ENCODE peak calls at places on chromosomes 2 and 18, in five cellular contexts. Q is A549, Z is mucosa of descending colon, Y is HFFc6, X is psoas muscle. O is an unnamed sample.

GRCh38 chr2:42105330-42106256 is 57.8 kb downstream of the PKDCC start:
- DNase-seq in Q (no peak), Z (no peak), Y (no peak), X (peak), O (no peak)

GRCh38 chr2:68250196-68250595 is 2.1 kb downstream of the PPP3R1 start:
- DNase-seq in Q (no peak), Z (no peak), Y (no peak), X (no peak), O (no peak)

GRCh38 chr2:233319256-233319655 is 11.6 kb downstream of the SAG start:
- DNase-seq in Q (no peak), Z (no peak), Y (no peak), X (no peak), O (no peak)

GRCh38 chr2:197969391-197969893 is 165.0 kb downstream of the PLCL1 start:
- DNase-seq in Q (no peak), Z (no peak), Y (peak), X (no peak), O (peak)

GRCh38 chr18:4605222-4605621 is 150.1 kb upstream of the DLGAP1 start:
- DNase-seq in Q (no peak), Z (no peak), Y (no peak), X (no peak), O (no peak)

GRCh38 chr2:237705225-237705524 is 77.8 kb downstream of the LRRFIP1 start:
- DNase-seq in Q (no peak), Z (no peak), Y (no peak), X (no peak), O (no peak)

GRCh38 chr18:79517322-79517721 is 121.6 kb downstream of the NFATC1 start:
- DNase-seq in Q (no peak), Z (no peak), Y (no peak), X (no peak), O (no peak)

GRCh38 chr2:180717588-180717987 is 262.8 kb upstream of the UBE2E3 start:
- DNase-seq in Q (no peak), Z (no peak), Y (no peak), X (no peak), O (no peak)

GRCh38 chr2:127622561-127623387 is 23.2 kb upstream of the GPR17 start:
- DNase-seq in Q (no peak), Z (no peak), Y (no peak), X (no peak), O (no peak)

GRCh38 chr2:171798156-171798815 is 95.8 kb downstream of the SLC25A12 start:
- DNase-seq in Q (no peak), Z (no peak), Y (peak), X (no peak), O (peak)

GRCh38 chr18:22544626-22545025 is 126.9 kb upstream of the CTAGE1 start:
- DNase-seq in Q (no peak), Z (no peak), Y (no peak), X (no peak), O (peak)

GRCh38 chr18:58998421-58999203 is 133.9 kb downstream of the ZNF532 start:
- DNase-seq in Q (peak), Z (no peak), Y (peak), X (peak), O (peak)

GRCh38 chr18:62505669-62506494 is 16.9 kb upstream of the ZCCHC2 start:
- DNase-seq in Q (no peak), Z (no peak), Y (no peak), X (no peak), O (peak)

GRCh38 chr18:62152844-62153243 is 34.0 kb downstream of the PIGN start:
- DNase-seq in Q (no peak), Z (no peak), Y (no peak), X (no peak), O (no peak)

GRCh38 chr18:52570975-52571374 is 231.0 kb downstream of the DCC start:
- DNase-seq in Q (no peak), Z (no peak), Y (no peak), X (no peak), O (peak)

GRCh38 chr2:9336534-9337354 is 86.6 kb downstream of the ITGB1BP1 start:
- DNase-seq in Q (peak), Z (peak), Y (peak), X (no peak), O (peak)

GRCh38 chr2:227267406-227268115 is 57.5 kb upstream of the MFF start:
- DNase-seq in Q (peak), Z (no peak), Y (no peak), X (peak), O (peak)

GRCh38 chr2:188272121-188272520 is 19.6 kb upstream of the GULP1 start:
- DNase-seq in Q (no peak), Z (no peak), Y (no peak), X (no peak), O (no peak)

GRCh38 chr2:173808676-173809075 is 156.5 kb downstream of the SP3 start:
- DNase-seq in Q (no peak), Z (no peak), Y (no peak), X (no peak), O (no peak)
- TF ChIP-seq CTCF in Q (no peak), Z (no peak), Y (no peak), X (no peak), O (no peak)

GRCh38 chr2:240387325-240387668 is 48.2 kb upstream of the GPC1 start:
- DNase-seq in Q (no peak), Z (no peak), Y (no peak), X (no peak), O (no peak)

GRCh38 chr2:240383871-240384700 is 51.4 kb upstream of the GPC1 start:
- DNase-seq in Q (no peak), Z (no peak), Y (no peak), X (peak), O (no peak)

GRCh38 chr2:240386321-240386720 is 49.1 kb upstream of the GPC1 start:
- DNase-seq in Q (no peak), Z (no peak), Y (no peak), X (peak), O (no peak)

GRCh38 chr2:240383099-240383758 is 52.2 kb upstream of the GPC1 start:
- DNase-seq in Q (no peak), Z (no peak), Y (no peak), X (peak), O (no peak)

GRCh38 chr2:240384711-240385450 is 50.6 kb upstream of the GPC1 start:
- DNase-seq in Q (peak), Z (peak), Y (no peak), X (peak), O (no peak)
- TF ChIP-seq CTCF in Q (no peak), Z (no peak), Y (no peak), X (peak), O (no peak)

DNA sequence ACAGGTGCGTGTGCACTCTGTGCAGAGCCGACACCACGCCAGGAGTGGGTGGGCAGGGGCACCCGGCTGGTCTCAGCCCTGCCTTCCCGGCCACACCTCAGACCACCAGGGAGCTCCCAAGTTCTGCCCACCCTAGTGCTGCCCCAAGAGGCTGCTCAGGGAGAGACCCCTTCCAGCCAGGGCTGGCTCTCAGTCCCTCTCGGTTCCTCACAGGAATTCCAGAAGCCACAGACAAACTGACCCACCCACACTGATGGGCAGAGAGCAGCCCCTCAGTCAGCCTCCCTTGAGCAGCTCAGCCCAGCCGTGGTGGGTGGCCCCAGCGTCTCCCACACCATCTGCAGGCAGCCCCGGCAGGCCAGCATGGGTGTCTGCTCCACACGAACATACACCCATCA is 33.8 kb downstream of the GPC1 start:
- DNase-seq in Q (no peak), Z (no peak), Y (no peak), X (no peak), O (no peak)
- TF ChIP-seq CTCF in Q (no peak), Z (no peak), Y (peak), X (no peak), O (no peak)

GRCh38 chr2:222480497-222480896 is 56.2 kb downstream of the SGPP2 start:
- DNase-seq in Q (no peak), Z (no peak), Y (no peak), X (no peak), O (no peak)

GRCh38 chr2:222485367-222486211 is 61.2 kb downstream of the SGPP2 start:
- DNase-seq in Q (no peak), Z (no peak), Y (no peak), X (no peak), O (no peak)

GRCh38 chr2:222481941-222482340 is 57.6 kb downstream of the SGPP2 start:
- DNase-seq in Q (no peak), Z (no peak), Y (no peak), X (no peak), O (no peak)

GRCh38 chr2:222479855-222480254 is 55.5 kb downstream of the SGPP2 start:
- DNase-seq in Q (no peak), Z (no peak), Y (no peak), X (no peak), O (no peak)

DNA sequence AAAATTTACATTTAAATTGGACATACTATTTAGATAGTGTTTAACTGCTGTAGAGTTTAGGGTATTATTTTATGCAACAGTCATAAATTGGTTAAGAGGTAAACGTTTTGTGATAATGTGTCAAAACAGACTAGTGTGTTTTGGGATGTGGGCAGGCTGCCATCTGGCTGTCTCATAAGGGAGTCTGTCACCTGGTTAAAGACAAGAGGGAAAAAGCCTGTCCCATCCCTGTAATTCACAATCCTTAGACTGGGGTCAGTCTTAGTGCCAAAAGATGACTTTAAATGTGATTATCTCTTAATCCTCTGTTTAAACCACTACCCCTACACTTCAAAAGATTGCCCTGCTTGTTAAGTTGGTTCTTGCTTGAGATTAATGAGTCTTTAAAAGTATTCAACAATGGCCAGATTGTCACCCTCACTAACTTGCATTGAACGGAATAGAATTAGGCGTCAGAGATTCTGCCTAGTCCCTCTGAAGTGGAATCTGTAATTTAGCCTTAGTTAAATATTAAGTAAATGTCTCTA is 59.2 kb downstream of the SGPP2 start:
- DNase-seq in Q (no peak), Z (peak), Y (no peak), X (no peak), O (no peak)
- TF ChIP-seq CTCF in Q (no peak), Z (no peak), Y (no peak), X (no peak), O (no peak)

GRCh38 chr2:134226561-134226960 is 27.3 kb upstream of the MGAT5 start:
- DNase-seq in Q (no peak), Z (no peak), Y (no peak), X (no peak), O (no peak)

GRCh38 chr2:134230885-134231284 is 23.0 kb upstream of the MGAT5 start:
- DNase-seq in Q (no peak), Z (no peak), Y (no peak), X (no peak), O (no peak)

GRCh38 chr2:134229540-134229939 is 24.3 kb upstream of the MGAT5 start:
- DNase-seq in Q (no peak), Z (no peak), Y (no peak), X (no peak), O (no peak)

GRCh38 chr2:134227666-134228065 is 26.2 kb upstream of the MGAT5 start:
- DNase-seq in Q (no peak), Z (no peak), Y (no peak), X (no peak), O (no peak)

GRCh38 chr2:134228493-134228903 is 25.4 kb upstream of the MGAT5 start:
- DNase-seq in Q (peak), Z (no peak), Y (peak), X (no peak), O (peak)
- TF ChIP-seq CTCF in Q (no peak), Z (peak), Y (peak), X (peak), O (peak)

GRCh38 chr2:162992828-162993227 is 154.3 kb upstream of the KCNH7 start:
- DNase-seq in Q (no peak), Z (no peak), Y (no peak), X (no peak), O (no peak)

GRCh38 chr2:162994718-162995117 is 156.2 kb upstream of the KCNH7 start:
- DNase-seq in Q (no peak), Z (no peak), Y (no peak), X (no peak), O (no peak)

DNA sequence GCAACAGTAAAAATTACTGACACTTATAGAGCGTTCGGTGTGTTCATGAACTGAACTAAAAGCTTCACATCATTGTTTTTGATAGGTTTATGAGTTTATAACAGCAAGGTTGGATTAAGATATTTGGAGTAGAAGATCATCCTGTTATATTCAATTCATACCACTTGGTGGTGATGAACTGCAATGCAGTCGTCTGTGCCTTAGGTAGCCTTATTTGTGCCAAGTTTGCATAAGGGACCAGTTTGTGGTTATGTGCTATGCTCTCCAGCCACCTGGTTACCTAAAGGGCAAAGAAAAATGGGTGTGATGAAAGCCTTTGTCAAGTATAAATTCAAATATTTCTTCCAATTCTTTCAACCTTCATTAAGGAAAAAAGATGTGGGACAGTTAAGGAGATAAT is 150.9 kb upstream of the KCNH7 start:
- DNase-seq in Q (peak), Z (no peak), Y (no peak), X (no peak), O (no peak)
- TF ChIP-seq CTCF in Q (no peak), Z (no peak), Y (no peak), X (no peak), O (no peak)

DNA sequence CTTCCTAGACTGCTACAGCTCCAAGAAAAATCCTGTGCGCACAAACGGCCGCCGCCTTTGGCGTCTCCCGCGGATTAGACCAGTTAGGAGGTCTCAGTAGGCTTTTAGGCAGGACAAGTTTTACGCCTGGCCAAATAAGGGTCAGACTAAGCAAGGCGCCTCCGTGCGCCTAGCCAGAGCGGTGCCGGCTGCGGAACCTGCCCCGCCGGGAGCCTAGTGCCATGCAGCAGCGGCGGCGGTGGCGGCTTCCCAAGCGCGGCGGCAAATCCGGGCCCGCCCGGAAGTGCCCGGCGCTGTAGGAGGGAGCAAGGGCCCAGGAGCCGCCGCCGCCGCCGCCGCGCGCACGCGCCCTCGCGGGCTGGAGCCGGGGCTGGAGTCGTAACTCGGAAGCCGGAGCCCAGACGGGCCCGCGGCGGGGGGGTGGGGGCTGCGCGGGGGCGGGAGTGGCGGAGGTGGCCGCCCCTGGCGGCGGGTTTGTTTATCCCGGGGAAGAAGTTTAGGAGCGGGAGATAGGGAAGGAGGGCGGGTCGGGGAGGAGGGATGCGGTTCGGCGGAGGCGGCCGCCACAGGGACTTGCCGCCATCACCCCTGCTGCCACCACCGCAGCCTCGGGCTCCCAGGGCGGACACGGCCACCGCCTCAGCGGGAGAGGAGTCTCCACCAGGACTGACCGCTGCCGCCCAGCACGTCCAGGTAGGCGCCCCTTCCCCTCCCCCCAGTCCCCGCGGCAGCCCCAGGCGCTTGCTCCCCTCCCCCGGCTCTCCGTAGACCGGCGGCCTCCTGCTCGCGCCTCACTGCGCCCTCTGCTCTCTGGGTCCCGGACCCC is at the start of gene SPOPL:
- DNase-seq in Q (peak), Z (peak), Y (peak), X (peak), O (peak)
- TF ChIP-seq CTCF in Q (no peak), Z (peak), Y (peak), X (peak), O (no peak)

GRCh38 chr2:27663463-27664244 is at the start of the genes SLC4A1AP and SUPT7L:
- DNase-seq in Q (peak), Z (peak), Y (peak), X (peak), O (peak)
- TF ChIP-seq CTCF in Q (peak), Z (no peak), Y (peak), X (no peak), O (no peak)